ENCODE peak calls at places on chromosomes 4 and X, in five cellular contexts. G, I, J, M and C are unnamed samples.

GRCh38 chr4:122700178-122700725 is 32.3 kb upstream of the BBS12 start:
- DNase-seq in G (peak; percentile 18), M (peak; percentile 50), J (no peak), I (peak; percentile 12), C (peak; percentile 12)

GRCh38 chr4:119525005-119525749 is 103.4 kb downstream of the PDE5A start:
- DNase-seq in J (no peak), M (no peak), I (no peak), G (no peak), C (peak; percentile 81)

GRCh38 chr4:89173336-89174090 is 62.2 kb downstream of the TIGD2 start:
- DNase-seq in J (no peak), I (no peak), M (no peak), G (no peak), C (no peak)

GRCh38 chrX:47862680-47863079 is 26.0 kb downstream of the ZNF81 start:
- DNase-seq in G (no peak), J (no peak), M (no peak), I (no peak), C (no peak)

GRCh38 chr4:76589872-76590846 is 155.1 kb downstream of the SHROOM3 start:
- DNase-seq in M (no peak), I (peak; percentile 34), G (peak; percentile 39), J (no peak), C (peak; percentile 52)

GRCh38 chrX:119325456-119325855 is 73.7 kb upstream of the SLC25A43 start:
- DNase-seq in J (no peak), M (no peak), G (no peak), I (no peak), C (no peak)

GRCh38 chr4:7486101-7486500 is 51.4 kb upstream of the PSAPL1 start:
- DNase-seq in I (no peak), M (no peak), J (no peak), G (no peak), C (no peak)

GRCh38 chr4:90833698-90834097 is 706.5 kb downstream of the CCSER1 start:
- DNase-seq in I (no peak), J (no peak), M (no peak), G (no peak), C (no peak)

GRCh38 chr4:188429965-188430364 is 290.7 kb downstream of the TRIML1 start:
- DNase-seq in G (no peak), J (no peak), I (no peak), M (no peak), C (no peak)

GRCh38 chr4:184473515-184474260 is 662 bp downstream of the IRF2 start:
- DNase-seq in G (no peak), M (no peak), I (peak; percentile 71), J (no peak), C (no peak)

GRCh38 chr4:2075171-2075986 is 16.3 kb downstream of the NAT8L start:
- DNase-seq in I (no peak), M (no peak), J (no peak), G (no peak), C (no peak)

GRCh38 chr4:82099863-82100579 is 273.8 kb downstream of the HNRNPD start:
- DNase-seq in G (no peak), I (no peak), M (no peak), J (no peak), C (no peak)

GRCh38 chr4:77193511-77194236 is 36.7 kb downstream of the CCNG2 start:
- DNase-seq in M (peak; percentile 64), J (peak; percentile 69), G (no peak), I (no peak), C (no peak)

GRCh38 chrX:6448003-6448402 is 86.9 kb downstream of the VCX3A start:
- DNase-seq in M (no peak), J (no peak), I (no peak), G (no peak), C (no peak)

GRCh38 chrX:18288716-18289115 is 65.8 kb downstream of the SCML2 start:
- DNase-seq in M (no peak), J (no peak), G (no peak), I (no peak), C (no peak)

GRCh38 chr4:39469429-39470077 is 10.7 kb downstream of the LIAS start:
- DNase-seq in J (peak; percentile 48), G (peak; percentile 86), I (peak; percentile 62), M (peak; percentile 46), C (peak; percentile 89)

GRCh38 chr4:14095881-14096280 is 468.4 kb upstream of the BOD1L1 start:
- DNase-seq in G (no peak), J (no peak), I (no peak), M (no peak), C (no peak)

GRCh38 chr4:10998826-10999225 is 314.3 kb upstream of the CLNK start:
- DNase-seq in I (no peak), M (no peak), G (no peak), J (no peak), C (no peak)

DNA sequence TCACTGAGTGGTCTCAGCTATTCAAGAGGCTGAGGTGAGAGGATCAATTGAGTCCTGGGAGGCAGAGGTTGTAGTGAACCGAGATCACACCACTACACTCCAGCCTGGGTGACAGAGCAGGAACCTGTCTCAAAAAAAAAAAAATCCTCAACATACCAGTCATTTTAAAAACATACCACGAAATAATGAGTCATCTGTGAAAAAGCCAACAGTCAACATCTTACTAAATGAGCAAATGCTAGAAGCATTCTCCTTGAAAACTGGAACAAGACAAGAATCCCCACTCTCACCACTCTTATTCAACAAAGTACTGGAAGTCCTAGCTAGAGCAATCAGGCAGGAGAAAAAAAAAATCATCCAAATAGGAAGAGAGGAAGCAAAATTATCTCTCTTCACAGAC is 104.0 kb upstream of the ARHGEF9 start:
- DNase-seq in J (no peak), M (no peak), G (no peak), I (no peak), C (no peak)
- TF ChIP-seq ZBTB33 in J (no peak), M (no peak), G (no peak), I (no peak), C (no peak)

GRCh38 chr4:100489316-100489715 is 28.5 kb downstream of the EMCN start:
- DNase-seq in J (no peak), G (no peak), M (no peak), I (no peak), C (no peak)
- TF ChIP-seq ZBTB33 in J (no peak), G (no peak), M (no peak), I (no peak), C (no peak)

GRCh38 chrX:15269618-15270521 is at the start of gene ASB9:
- DNase-seq in J (no peak), G (peak; percentile 39), M (no peak), I (peak; percentile 45), C (peak; percentile 78)

GRCh38 chrX:15274946-15275345 is 5.1 kb upstream of the ASB9 start:
- DNase-seq in I (no peak), M (no peak), G (no peak), J (no peak), C (no peak)

DNA sequence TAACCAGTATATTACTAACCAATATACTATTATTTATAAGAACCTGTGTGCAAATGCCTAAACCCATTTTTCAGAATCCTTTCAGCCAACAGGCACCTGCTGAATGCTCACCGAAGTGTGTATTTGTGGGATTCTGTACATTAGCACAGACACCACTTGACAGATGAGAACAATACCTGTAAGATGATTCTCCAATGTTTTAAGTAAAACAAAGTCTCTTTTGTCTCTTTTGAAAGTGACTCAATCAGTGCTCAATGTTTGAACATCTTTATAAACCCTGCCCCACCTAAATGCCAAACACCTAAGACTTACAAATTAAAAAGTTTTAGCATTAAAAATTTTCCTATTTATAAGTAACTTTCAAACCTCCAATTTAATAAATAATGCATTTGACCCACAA is 763 bp downstream of the ASB9 start:
- DNase-seq in M (no peak), J (no peak), I (no peak), G (no peak), C (peak; percentile 12)
- TF ChIP-seq ZBTB33 in M (no peak), J (no peak), I (no peak), G (no peak), C (no peak)

GRCh38 chrX:45445745-45446412 is 245.2 kb upstream of the DIPK2B start:
- DNase-seq in M (no peak), I (no peak), J (no peak), G (peak; percentile 49), C (no peak)
- TF ChIP-seq ZBTB33 in M (no peak), I (peak; percentile 92), J (no peak), G (no peak), C (no peak)

DNA sequence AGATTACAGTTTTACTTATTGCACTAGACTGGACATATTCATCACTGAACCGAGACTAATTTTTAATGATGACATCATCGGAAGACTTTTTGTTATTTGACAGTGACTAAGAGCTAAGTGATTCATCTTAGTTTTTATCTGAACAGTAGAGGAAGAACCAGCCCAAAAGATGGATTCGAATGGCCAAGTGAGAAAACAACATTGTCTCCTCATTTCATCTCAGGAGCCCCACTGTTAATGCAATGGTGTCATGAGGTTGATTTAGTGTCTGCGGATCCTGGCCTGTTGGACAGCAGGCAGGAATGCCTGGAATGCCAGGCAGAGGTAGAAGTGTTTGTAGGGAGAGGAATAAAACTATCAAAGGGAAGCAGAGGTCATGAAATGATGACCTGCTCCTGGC is 37.8 kb upstream of the HPF1 start:
- DNase-seq in I (no peak), M (no peak), J (no peak), G (no peak), C (no peak)
- TF ChIP-seq ZBTB33 in I (no peak), M (no peak), J (no peak), G (no peak), C (no peak)

GRCh38 chr4:123856689-123857545 is 460.3 kb downstream of the SPRY1 start:
- DNase-seq in M (no peak), G (no peak), I (peak; percentile 41), J (no peak), C (peak; percentile 95)
- TF ChIP-seq ZBTB33 in M (no peak), G (no peak), I (no peak), J (no peak), C (no peak)